ENCODE peak calls at places on chromosomes 2 and 18, in five cellular contexts. One of them, this sample, is unnamed.

GRCh38 chr2:170739048-170739447 is 23.9 kb downstream of the SP5 start:
- DNase-seq in foreskin fibroblast: peak
- DNase-seq in HL-60: no peak
- DNase-seq in adrenal gland: no peak
- DNase-seq in ovary: no peak
- DNase-seq in this sample: peak

GRCh38 chr2:175744000-175744399 is 258.1 kb downstream of the LNPK start:
- DNase-seq in foreskin fibroblast: no peak
- DNase-seq in HL-60: no peak
- DNase-seq in adrenal gland: no peak
- DNase-seq in ovary: no peak
- DNase-seq in this sample: peak

GRCh38 chr18:50358844-50359243 is 16.0 kb upstream of the SKA1 start:
- DNase-seq in foreskin fibroblast: no peak
- DNase-seq in HL-60: no peak
- DNase-seq in adrenal gland: no peak
- DNase-seq in ovary: no peak
- DNase-seq in this sample: no peak

GRCh38 chr2:138373993-138374408 is 127.6 kb upstream of the SPOPL start:
- DNase-seq in foreskin fibroblast: peak
- DNase-seq in HL-60: peak
- DNase-seq in adrenal gland: no peak
- DNase-seq in ovary: no peak
- DNase-seq in this sample: peak

GRCh38 chr2:200089040-200089755 is 133.8 kb downstream of the MAIP1 start:
- DNase-seq in foreskin fibroblast: no peak
- DNase-seq in HL-60: no peak
- DNase-seq in adrenal gland: no peak
- DNase-seq in ovary: no peak
- DNase-seq in this sample: peak

GRCh38 chr2:184562532-184562931 is 35.8 kb upstream of the ZNF804A start:
- DNase-seq in foreskin fibroblast: peak
- DNase-seq in HL-60: peak
- DNase-seq in adrenal gland: no peak
- DNase-seq in ovary: no peak
- DNase-seq in this sample: peak

GRCh38 chr2:221572821-221573429 is 821 bp upstream of the EPHA4 start:
- DNase-seq in foreskin fibroblast: peak
- DNase-seq in HL-60: no peak
- DNase-seq in adrenal gland: peak
- DNase-seq in ovary: peak
- DNase-seq in this sample: peak

GRCh38 chr2:216633616-216634316 is 546 bp downstream of the IGFBP2 start:
- DNase-seq in foreskin fibroblast: no peak
- DNase-seq in HL-60: no peak
- DNase-seq in adrenal gland: no peak
- DNase-seq in ovary: peak
- DNase-seq in this sample: no peak

GRCh38 chr18:24811963-24812681 is 351.7 kb downstream of the HRH4 start:
- DNase-seq in foreskin fibroblast: no peak
- DNase-seq in HL-60: no peak
- DNase-seq in adrenal gland: no peak
- DNase-seq in ovary: no peak
- DNase-seq in this sample: no peak

GRCh38 chr2:183684686-183685085 is 560.4 kb downstream of the NUP35 start:
- DNase-seq in foreskin fibroblast: no peak
- DNase-seq in HL-60: no peak
- DNase-seq in adrenal gland: no peak
- DNase-seq in ovary: no peak
- DNase-seq in this sample: no peak

GRCh38 chr2:45578056-45578843 is 32.8 kb downstream of the SRBD1 start:
- DNase-seq in foreskin fibroblast: peak
- DNase-seq in HL-60: peak
- DNase-seq in adrenal gland: no peak
- DNase-seq in ovary: no peak
- DNase-seq in this sample: peak

GRCh38 chr2:202036601-202037037 is 3.0 kb downstream of the FZD7 start:
- DNase-seq in foreskin fibroblast: no peak
- DNase-seq in HL-60: no peak
- DNase-seq in adrenal gland: no peak
- DNase-seq in ovary: peak
- DNase-seq in this sample: peak

GRCh38 chr18:55322176-55322735 is 265.7 kb downstream of the TCF4 start:
- DNase-seq in foreskin fibroblast: peak
- DNase-seq in HL-60: peak
- DNase-seq in adrenal gland: peak
- DNase-seq in ovary: peak
- DNase-seq in this sample: peak

GRCh38 chr2:152542344-152542994 is 174.8 kb downstream of the PRPF40A start:
- DNase-seq in foreskin fibroblast: no peak
- DNase-seq in HL-60: peak
- DNase-seq in adrenal gland: no peak
- DNase-seq in ovary: no peak
- DNase-seq in this sample: no peak

GRCh38 chr2:11127791-11128190 is 27.5 kb upstream of the SLC66A3 start:
- DNase-seq in foreskin fibroblast: no peak
- DNase-seq in HL-60: no peak
- DNase-seq in adrenal gland: no peak
- DNase-seq in ovary: no peak
- DNase-seq in this sample: no peak

GRCh38 chr2:11131166-11131920 is 23.9 kb upstream of the SLC66A3 start:
- DNase-seq in foreskin fibroblast: no peak
- DNase-seq in HL-60: no peak
- DNase-seq in adrenal gland: no peak
- DNase-seq in ovary: no peak
- DNase-seq in this sample: no peak

GRCh38 chr2:11128258-11128951 is 26.9 kb upstream of the SLC66A3 start:
- DNase-seq in foreskin fibroblast: peak
- DNase-seq in HL-60: no peak
- DNase-seq in adrenal gland: no peak
- DNase-seq in ovary: no peak
- DNase-seq in this sample: peak

GRCh38 chr2:11132036-11132671 is 23.1 kb upstream of the SLC66A3 start:
- DNase-seq in foreskin fibroblast: no peak
- DNase-seq in HL-60: peak
- DNase-seq in adrenal gland: no peak
- DNase-seq in ovary: no peak
- DNase-seq in this sample: no peak

GRCh38 chr2:11129598-11130449 is 25.4 kb upstream of the SLC66A3 start:
- DNase-seq in foreskin fibroblast: no peak
- DNase-seq in HL-60: peak
- DNase-seq in adrenal gland: peak
- DNase-seq in ovary: peak
- DNase-seq in this sample: peak
- H3K4me3 ChIP-seq in foreskin fibroblast: peak
- H3K4me3 ChIP-seq in HL-60: peak
- H3K4me3 ChIP-seq in adrenal gland: no peak
- H3K4me3 ChIP-seq in ovary: peak
- H3K4me3 ChIP-seq in this sample: peak

DNA sequence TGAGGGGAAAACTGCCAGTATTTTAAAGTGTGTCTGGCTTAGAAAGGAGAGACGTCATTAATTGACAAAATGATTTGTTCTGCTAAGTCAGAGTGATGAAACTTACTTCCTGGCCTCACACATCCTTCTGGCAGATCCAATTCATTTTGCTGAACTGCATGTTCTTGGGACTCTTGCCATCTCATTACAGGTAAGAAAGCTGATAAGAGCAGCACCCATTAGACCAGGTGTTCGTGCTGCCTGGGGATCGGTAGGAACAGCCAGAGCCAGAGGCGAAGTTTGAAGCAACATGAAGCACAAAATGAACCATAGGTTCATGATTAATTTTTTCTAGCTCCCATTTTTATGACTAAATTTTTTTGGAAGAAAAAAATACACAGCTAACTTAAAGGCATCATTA is 38.1 kb downstream of the KCNE4 start:
- DNase-seq in foreskin fibroblast: no peak
- DNase-seq in HL-60: no peak
- DNase-seq in adrenal gland: no peak
- DNase-seq in ovary: no peak
- DNase-seq in this sample: no peak
- TF ChIP-seq CTCF in foreskin fibroblast: no peak
- TF ChIP-seq CTCF in HL-60: no peak
- TF ChIP-seq CTCF in adrenal gland: no peak
- TF ChIP-seq CTCF in ovary: no peak
- TF ChIP-seq CTCF in this sample: no peak

GRCh38 chr18:76450452-76450851 is 44.6 kb downstream of the ZNF516 start:
- DNase-seq in foreskin fibroblast: no peak
- DNase-seq in HL-60: no peak
- DNase-seq in adrenal gland: no peak
- DNase-seq in ovary: peak
- DNase-seq in this sample: no peak

GRCh38 chr18:76453057-76453561 is 41.9 kb downstream of the ZNF516 start:
- DNase-seq in foreskin fibroblast: no peak
- DNase-seq in HL-60: no peak
- DNase-seq in adrenal gland: no peak
- DNase-seq in ovary: no peak
- DNase-seq in this sample: no peak

GRCh38 chr18:76451475-76452331 is 43.3 kb downstream of the ZNF516 start:
- DNase-seq in foreskin fibroblast: no peak
- DNase-seq in HL-60: no peak
- DNase-seq in adrenal gland: no peak
- DNase-seq in ovary: peak
- DNase-seq in this sample: no peak

GRCh38 chr18:76450912-76451421 is 44.1 kb downstream of the ZNF516 start:
- DNase-seq in foreskin fibroblast: peak
- DNase-seq in HL-60: peak
- DNase-seq in adrenal gland: peak
- DNase-seq in ovary: peak
- DNase-seq in this sample: peak

DNA sequence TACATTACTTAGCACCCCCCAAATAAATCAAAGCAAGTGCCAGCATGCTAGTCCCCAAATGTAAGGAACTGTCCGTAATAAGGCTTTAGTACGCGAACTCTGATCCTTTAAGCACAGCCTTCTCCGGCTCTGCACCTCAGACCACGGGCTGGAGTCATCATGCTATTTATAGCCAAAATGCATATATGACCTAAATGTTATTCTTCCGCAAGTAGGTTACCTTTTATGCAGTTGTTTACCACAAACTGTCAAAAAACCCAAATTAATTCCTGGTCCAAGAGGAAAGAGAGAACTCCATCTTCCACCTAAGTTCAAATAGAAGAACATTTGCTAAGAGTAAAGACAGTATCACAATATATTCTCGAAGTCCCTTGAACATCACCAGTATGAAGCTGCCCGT is 42.7 kb downstream of the ZNF516 start:
- DNase-seq in foreskin fibroblast: no peak
- DNase-seq in HL-60: no peak
- DNase-seq in adrenal gland: no peak
- DNase-seq in ovary: no peak
- DNase-seq in this sample: peak
- H3K4me3 ChIP-seq in foreskin fibroblast: no peak
- H3K4me3 ChIP-seq in HL-60: no peak
- H3K4me3 ChIP-seq in adrenal gland: no peak
- H3K4me3 ChIP-seq in ovary: no peak
- H3K4me3 ChIP-seq in this sample: no peak

DNA sequence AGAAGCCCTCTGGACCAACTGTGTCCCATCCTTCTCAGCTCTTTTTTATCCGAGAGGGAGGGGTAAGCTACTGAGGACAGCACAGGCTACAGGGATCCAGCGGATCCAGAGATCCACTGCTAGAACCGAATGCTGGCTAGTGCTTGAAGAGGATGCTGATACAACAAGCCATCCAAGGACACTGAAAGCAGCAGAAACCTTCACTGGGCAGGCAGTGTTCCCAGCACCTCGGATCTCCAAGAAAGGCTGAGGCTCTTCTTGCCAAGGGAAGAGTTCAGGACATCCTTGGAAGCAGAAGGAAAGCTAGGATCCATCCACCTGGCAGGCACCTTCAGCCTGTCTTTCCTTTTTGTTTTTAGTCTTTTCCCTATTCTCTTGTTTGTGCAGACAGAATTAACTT is 13.2 kb upstream of the FHOD3 start:
- DNase-seq in foreskin fibroblast: no peak
- DNase-seq in HL-60: no peak
- DNase-seq in adrenal gland: no peak
- DNase-seq in ovary: no peak
- DNase-seq in this sample: no peak
- TF ChIP-seq CTCF in foreskin fibroblast: no peak
- TF ChIP-seq CTCF in HL-60: no peak
- TF ChIP-seq CTCF in adrenal gland: no peak
- TF ChIP-seq CTCF in ovary: no peak
- TF ChIP-seq CTCF in this sample: no peak

DNA sequence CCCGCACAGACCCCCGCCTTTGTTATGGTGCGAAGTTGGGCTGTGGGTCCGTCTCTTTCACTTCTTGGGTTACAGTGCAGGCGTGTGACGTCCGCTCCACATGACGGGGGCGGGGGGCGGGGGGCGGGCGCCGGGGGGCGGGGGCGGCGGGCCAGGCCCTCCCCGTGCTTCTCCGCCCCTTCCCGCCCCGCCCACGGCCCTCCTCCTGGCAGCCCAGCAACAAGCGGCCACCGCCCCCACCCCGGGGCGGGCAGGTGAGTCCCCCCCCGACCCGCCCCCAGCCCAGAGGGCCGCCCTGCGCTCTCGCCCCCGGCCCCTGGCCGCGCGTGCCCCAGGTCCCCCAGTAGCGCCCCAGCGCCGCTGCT is 3.6 kb downstream of the ZNF516 start:
- DNase-seq in foreskin fibroblast: peak
- DNase-seq in HL-60: peak
- DNase-seq in adrenal gland: peak
- DNase-seq in ovary: peak
- DNase-seq in this sample: peak
- H3K4me3 ChIP-seq in foreskin fibroblast: peak
- H3K4me3 ChIP-seq in HL-60: peak
- H3K4me3 ChIP-seq in adrenal gland: no peak
- H3K4me3 ChIP-seq in ovary: peak
- H3K4me3 ChIP-seq in this sample: peak

GRCh38 chr18:56386856-56387255 is 251.5 kb downstream of the TXNL1 start:
- DNase-seq in foreskin fibroblast: no peak
- DNase-seq in HL-60: no peak
- DNase-seq in adrenal gland: no peak
- DNase-seq in ovary: no peak
- DNase-seq in this sample: no peak

GRCh38 chr18:56391933-56392590 is 246.3 kb downstream of the TXNL1 start:
- DNase-seq in foreskin fibroblast: no peak
- DNase-seq in HL-60: no peak
- DNase-seq in adrenal gland: no peak
- DNase-seq in ovary: no peak
- DNase-seq in this sample: no peak

GRCh38 chr18:56388571-56388970 is 249.8 kb downstream of the TXNL1 start:
- DNase-seq in foreskin fibroblast: no peak
- DNase-seq in HL-60: no peak
- DNase-seq in adrenal gland: no peak
- DNase-seq in ovary: no peak
- DNase-seq in this sample: no peak

GRCh38 chr18:56393870-56394269 is 244.5 kb downstream of the TXNL1 start:
- DNase-seq in foreskin fibroblast: no peak
- DNase-seq in HL-60: no peak
- DNase-seq in adrenal gland: no peak
- DNase-seq in ovary: no peak
- DNase-seq in this sample: no peak

GRCh38 chr18:56389190-56389589 is 249.2 kb downstream of the TXNL1 start:
- DNase-seq in foreskin fibroblast: no peak
- DNase-seq in HL-60: no peak
- DNase-seq in adrenal gland: no peak
- DNase-seq in ovary: no peak
- DNase-seq in this sample: no peak
- TF ChIP-seq CTCF in foreskin fibroblast: peak
- TF ChIP-seq CTCF in HL-60: no peak
- TF ChIP-seq CTCF in adrenal gland: no peak
- TF ChIP-seq CTCF in ovary: no peak
- TF ChIP-seq CTCF in this sample: no peak

This sample was measured in choroid plexus epithelial cell.